ENCODE peak calls at places on chromosomes 4 and X, in nine cellular contexts. A is transverse colon, F is ovary, P is heart left ventricle, Q is uterus, V is body of pancreas, S is IMR-90, I is endothelial cell of umbilical vein, U is H1. L is an unnamed sample.
A peak's percentile ranks its signal among the peaks of the same experiment; 100 is the strongest.

GRCh38 chrX:46912673-46913491 is 661 bp downstream of the JADE3 start:
- DNase-seq in A (peak; percentile 50), F (peak; percentile 63), P (peak; percentile 70), Q (peak; percentile 30), V (peak; percentile 45), S (peak; percentile 14), I (peak; percentile 40), U (peak; percentile 60), L (peak; percentile 15)

GRCh38 chr4:7900351-7900750 is 39.3 kb downstream of the AFAP1 start:
- DNase-seq in A (no peak), F (no peak), P (no peak), Q (no peak), V (no peak), S (no peak), I (no peak), U (peak; percentile 34), L (no peak)

GRCh38 chr4:139112650-139113049 is 64.4 kb downstream of the ELF2 start:
- DNase-seq in A (no peak), F (no peak), P (no peak), Q (no peak), V (no peak), S (no peak), I (no peak), U (no peak), L (no peak)

GRCh38 chr4:178083968-178084367 is 641.7 kb upstream of the AGA start:
- DNase-seq in A (no peak), F (no peak), P (no peak), Q (no peak), V (no peak), S (no peak), I (no peak), U (no peak), L (no peak)

GRCh38 chr4:168486961-168487820 is 6.9 kb upstream of the DDX60L start:
- DNase-seq in A (no peak), F (no peak), P (no peak), Q (no peak), V (no peak), S (peak; percentile 82), I (no peak), U (no peak), L (no peak)

GRCh38 chr4:89123418-89123817 is 12.1 kb downstream of the TIGD2 start:
- DNase-seq in A (no peak), F (no peak), P (no peak), Q (no peak), V (no peak), S (peak; percentile 41), I (no peak), U (no peak), L (no peak)

GRCh38 chrX:18984381-18985185 is 669 bp upstream of the PHKA2 start:
- DNase-seq in A (peak; percentile 86), F (peak; percentile 87), P (peak; percentile 89), Q (peak; percentile 73), V (peak; percentile 86), S (peak; percentile 52), I (peak; percentile 70), U (peak; percentile 75), L (peak; percentile 95)

GRCh38 chr4:55032179-55032578 is 93.2 kb downstream of the KDR start:
- DNase-seq in A (no peak), F (no peak), P (no peak), Q (no peak), V (no peak), S (no peak), I (no peak), U (no peak), L (no peak)

GRCh38 chr4:7206385-7206784 is 14.0 kb downstream of the SORCS2 start:
- DNase-seq in A (no peak), F (no peak), P (no peak), Q (peak; percentile 68), V (no peak), S (peak; percentile 76), I (peak; percentile 42), U (no peak), L (no peak)

GRCh38 chrX:18424482-18425198 is 768 bp upstream of the CDKL5 start:
- DNase-seq in A (peak; percentile 19), F (peak; percentile 45), P (peak; percentile 54), Q (no peak), V (peak; percentile 38), S (peak; percentile 70), I (peak; percentile 41), U (no peak), L (no peak)

DNA sequence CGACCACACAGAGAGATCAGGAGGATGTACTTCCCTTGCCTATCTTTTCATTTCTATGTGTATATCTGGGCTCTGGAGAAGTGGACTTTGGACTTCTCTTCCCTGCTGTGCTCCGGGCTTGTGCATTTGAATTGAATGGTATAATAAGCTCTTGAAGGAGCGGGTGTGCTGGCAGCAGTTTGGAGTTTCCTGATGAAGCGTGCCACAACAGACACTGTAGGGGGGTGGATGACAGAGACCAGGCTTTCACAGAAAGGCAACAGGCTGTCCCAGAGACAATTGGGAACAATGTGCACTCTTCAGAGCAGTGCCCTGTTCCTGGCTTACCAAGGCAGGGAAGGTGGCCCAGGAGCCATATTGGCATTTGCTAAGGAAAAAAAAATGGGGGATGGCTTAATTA is 170.1 kb downstream of the FRMPD4 start:
- DNase-seq in A (no peak), F (no peak), P (no peak), Q (no peak), V (no peak), S (no peak), I (no peak), U (no peak), L (no peak)
- TF ChIP-seq POLR2A in A (no peak), F (no peak), P (no peak), Q (no peak), V (no peak), S (no peak), I (no peak), U (no peak), L (no peak)

GRCh38 chr4:74097631-74098550 is 1.1 kb downstream of the CXCL2 start:
- DNase-seq in A (peak; percentile 21), F (no peak), P (no peak), Q (no peak), V (no peak), S (no peak), I (peak; percentile 48), U (no peak), L (no peak)
- TF ChIP-seq POLR2A in A (no peak), F (no peak), P (no peak), Q (no peak), V (no peak), S (peak; percentile 68), I (peak; percentile 17), U (no peak), L (no peak)

DNA sequence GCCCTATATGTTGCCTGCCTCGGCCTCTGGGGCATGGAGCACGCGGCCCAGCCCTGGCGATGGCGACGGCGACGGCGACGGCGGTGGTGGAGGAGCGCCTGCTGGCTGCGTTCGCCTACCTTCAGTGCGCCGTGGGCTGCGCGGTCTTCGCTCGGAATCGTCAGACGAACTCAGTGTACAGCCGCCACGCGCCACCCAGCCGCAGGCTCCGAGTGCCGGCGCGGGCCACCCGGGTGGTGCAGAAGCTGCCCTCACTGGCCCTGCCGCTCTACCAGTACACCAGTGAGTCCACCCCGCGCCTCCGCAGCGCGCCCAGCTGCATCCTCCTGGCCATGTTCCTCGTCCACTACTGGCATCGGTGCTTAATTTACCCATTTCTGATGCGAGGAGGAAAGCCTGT is 83.7 kb upstream of the F9 start:
- DNase-seq in A (no peak), F (no peak), P (no peak), Q (no peak), V (no peak), S (no peak), I (no peak), U (no peak), L (no peak)
- TF ChIP-seq POLR2A in A (no peak), F (no peak), P (no peak), Q (no peak), V (no peak), S (no peak), I (no peak), U (no peak), L (no peak)

GRCh38 chr4:2008671-2008920 is 178 bp downstream of the NELFA start:
- DNase-seq in A (no peak), F (no peak), P (no peak), Q (no peak), V (no peak), S (no peak), I (no peak), U (no peak), L (no peak)
- TF ChIP-seq POLR2A in A (no peak), F (no peak), P (no peak), Q (no peak), V (no peak), S (peak; percentile 44), I (no peak), U (no peak), L (no peak)

GRCh38 chrX:102712967-102713677 is 874 bp downstream of the GPRASP2 start:
- DNase-seq in A (peak; percentile 55), F (peak; percentile 76), P (no peak), Q (peak; percentile 79), V (peak; percentile 72), S (peak; percentile 41), I (peak; percentile 58), U (peak; percentile 54), L (peak; percentile 88)
- TF ChIP-seq POLR2A in A (no peak), F (peak; percentile 60), P (no peak), Q (no peak), V (peak; percentile 55), S (no peak), I (no peak), U (no peak), L (no peak)

DNA sequence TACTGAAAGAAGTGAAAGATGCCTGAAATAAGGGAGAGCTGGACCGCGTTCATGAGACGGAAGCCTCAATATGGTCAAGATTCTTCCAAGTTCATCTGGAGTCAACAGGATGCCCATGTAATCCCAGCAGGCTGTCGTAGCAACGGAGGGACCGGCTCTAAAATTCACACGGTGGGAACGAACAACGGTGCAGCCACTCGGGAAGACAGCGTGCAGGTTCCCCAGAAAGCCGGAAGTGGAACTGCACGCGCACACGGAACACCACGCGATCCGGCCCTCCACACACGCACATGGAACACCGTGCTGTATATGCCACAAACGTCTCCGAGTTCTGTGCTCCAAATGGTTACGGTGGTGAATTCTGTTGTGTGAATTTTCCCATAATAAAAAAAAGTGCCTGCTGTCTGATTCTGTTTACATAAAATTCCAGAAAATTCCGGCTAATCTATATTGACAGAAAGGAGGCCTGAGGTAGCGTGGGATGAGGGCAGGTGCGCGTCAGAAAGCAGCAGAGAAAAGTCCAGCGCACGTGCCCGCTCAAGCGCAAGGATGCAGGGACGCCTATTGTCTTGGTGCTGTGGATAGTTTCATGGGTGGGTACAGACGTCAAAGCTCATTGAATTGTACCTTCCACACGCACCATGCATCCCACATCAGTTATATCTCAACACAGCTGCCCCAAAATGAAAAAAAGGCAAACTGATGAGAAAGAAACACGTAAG is 31.2 kb downstream of the PPP2R3B start:
- DNase-seq in A (no peak), F (peak; percentile 8), P (no peak), Q (no peak), V (no peak), S (no peak), I (no peak), U (no peak), L (no peak)
- TF ChIP-seq POLR2A in A (no peak), F (no peak), P (no peak), Q (no peak), V (no peak), S (no peak), I (no peak), U (no peak), L (no peak)

L was measured in lower leg skin.